ENCODE peak calls at places on chromosomes 4 and X, in ten cellular contexts. One of them, this sample, is unnamed.

GRCh38 chr4:176002007-176002623 is 63.5 kb upstream of the WDR17 start:
- DNase-seq in IMR-90: no peak
- DNase-seq in astrocyte of the spinal cord: no peak
- DNase-seq in lung: peak; percentile 51
- DNase-seq in endodermal cell: peak; percentile 90
- DNase-seq in spleen: peak; percentile 87
- DNase-seq in fibroblast of mammary gland: no peak
- DNase-seq in esophagus muscularis mucosa: no peak
- DNase-seq in testis: peak; percentile 33
- DNase-seq in cardiac muscle cell: no peak
- DNase-seq in this sample: no peak

GRCh38 chrX:24243692-24244091 is 70.2 kb downstream of the SUPT20HL2 start:
- DNase-seq in IMR-90: peak; percentile 9
- DNase-seq in astrocyte of the spinal cord: no peak
- DNase-seq in lung: no peak
- DNase-seq in endodermal cell: no peak
- DNase-seq in spleen: no peak
- DNase-seq in fibroblast of mammary gland: peak; percentile 69
- DNase-seq in esophagus muscularis mucosa: no peak
- DNase-seq in testis: no peak
- DNase-seq in cardiac muscle cell: peak; percentile 31
- DNase-seq in this sample: no peak

GRCh38 chr4:88533088-88533790 is 9.7 kb upstream of the PYURF start:
- DNase-seq in IMR-90: peak; percentile 85
- DNase-seq in astrocyte of the spinal cord: peak; percentile 60
- DNase-seq in lung: no peak
- DNase-seq in endodermal cell: peak; percentile 64
- DNase-seq in spleen: no peak
- DNase-seq in fibroblast of mammary gland: peak; percentile 96
- DNase-seq in esophagus muscularis mucosa: no peak
- DNase-seq in testis: no peak
- DNase-seq in cardiac muscle cell: no peak
- DNase-seq in this sample: no peak

GRCh38 chrX:86002076-86002896 is 45.1 kb downstream of the CHM start:
- DNase-seq in IMR-90: peak; percentile 60
- DNase-seq in astrocyte of the spinal cord: peak; percentile 60
- DNase-seq in lung: no peak
- DNase-seq in endodermal cell: peak; percentile 92
- DNase-seq in spleen: peak; percentile 73
- DNase-seq in fibroblast of mammary gland: peak; percentile 17
- DNase-seq in esophagus muscularis mucosa: no peak
- DNase-seq in testis: no peak
- DNase-seq in cardiac muscle cell: no peak
- DNase-seq in this sample: no peak

GRCh38 chrX:74382613-74383012 is 38.7 kb upstream of the SLC16A2 start:
- DNase-seq in IMR-90: peak; percentile 66
- DNase-seq in astrocyte of the spinal cord: peak; percentile 49
- DNase-seq in lung: peak; percentile 75
- DNase-seq in endodermal cell: peak; percentile 90
- DNase-seq in spleen: peak; percentile 77
- DNase-seq in fibroblast of mammary gland: peak; percentile 76
- DNase-seq in esophagus muscularis mucosa: no peak
- DNase-seq in testis: peak; percentile 76
- DNase-seq in cardiac muscle cell: peak; percentile 73
- DNase-seq in this sample: peak; percentile 78

GRCh38 chr4:94452476-94453300 is 946 bp downstream of the PDLIM5 start:
- DNase-seq in IMR-90: peak; percentile 82
- DNase-seq in astrocyte of the spinal cord: peak; percentile 89
- DNase-seq in lung: peak; percentile 83
- DNase-seq in endodermal cell: peak; percentile 89
- DNase-seq in spleen: peak; percentile 87
- DNase-seq in fibroblast of mammary gland: peak; percentile 86
- DNase-seq in esophagus muscularis mucosa: peak; percentile 97
- DNase-seq in testis: peak; percentile 86
- DNase-seq in cardiac muscle cell: peak; percentile 92
- DNase-seq in this sample: no peak

GRCh38 chr4:66555301-66555700 is 885.0 kb upstream of the EPHA5 start:
- DNase-seq in IMR-90: peak; percentile 59
- DNase-seq in astrocyte of the spinal cord: peak; percentile 61
- DNase-seq in lung: no peak
- DNase-seq in endodermal cell: no peak
- DNase-seq in spleen: no peak
- DNase-seq in fibroblast of mammary gland: no peak
- DNase-seq in esophagus muscularis mucosa: no peak
- DNase-seq in testis: no peak
- DNase-seq in cardiac muscle cell: peak; percentile 79
- DNase-seq in this sample: no peak

GRCh38 chr4:146398404-146398803 is 123.3 kb downstream of the SLC10A7 start:
- DNase-seq in IMR-90: no peak
- DNase-seq in astrocyte of the spinal cord: no peak
- DNase-seq in lung: no peak
- DNase-seq in endodermal cell: no peak
- DNase-seq in spleen: no peak
- DNase-seq in fibroblast of mammary gland: peak; percentile 37
- DNase-seq in esophagus muscularis mucosa: no peak
- DNase-seq in testis: no peak
- DNase-seq in cardiac muscle cell: no peak
- DNase-seq in this sample: no peak

GRCh38 chr4:136928957-136929411 is 603.3 kb downstream of the PCDH18 start:
- DNase-seq in IMR-90: no peak
- DNase-seq in astrocyte of the spinal cord: no peak
- DNase-seq in lung: no peak
- DNase-seq in endodermal cell: no peak
- DNase-seq in spleen: no peak
- DNase-seq in fibroblast of mammary gland: no peak
- DNase-seq in esophagus muscularis mucosa: no peak
- DNase-seq in testis: no peak
- DNase-seq in cardiac muscle cell: no peak
- DNase-seq in this sample: no peak

GRCh38 chr4:173288296-173288695 is 45.9 kb downstream of the HMGB2 start:
- DNase-seq in IMR-90: peak; percentile 57
- DNase-seq in astrocyte of the spinal cord: peak; percentile 50
- DNase-seq in lung: peak; percentile 64
- DNase-seq in endodermal cell: peak; percentile 91
- DNase-seq in spleen: no peak
- DNase-seq in fibroblast of mammary gland: peak; percentile 72
- DNase-seq in esophagus muscularis mucosa: no peak
- DNase-seq in testis: peak; percentile 94
- DNase-seq in cardiac muscle cell: peak; percentile 84
- DNase-seq in this sample: peak; percentile 1

GRCh38 chr4:110508827-110509446 is 33.0 kb downstream of the ENPEP start:
- DNase-seq in IMR-90: peak; percentile 46
- DNase-seq in astrocyte of the spinal cord: peak; percentile 54
- DNase-seq in lung: no peak
- DNase-seq in endodermal cell: no peak
- DNase-seq in spleen: no peak
- DNase-seq in fibroblast of mammary gland: peak; percentile 59
- DNase-seq in esophagus muscularis mucosa: no peak
- DNase-seq in testis: no peak
- DNase-seq in cardiac muscle cell: peak; percentile 69
- DNase-seq in this sample: no peak

GRCh38 chr4:173448103-173448502 is 49.2 kb upstream of the SCRG1 start:
- DNase-seq in IMR-90: peak; percentile 55
- DNase-seq in astrocyte of the spinal cord: no peak
- DNase-seq in lung: no peak
- DNase-seq in endodermal cell: no peak
- DNase-seq in spleen: no peak
- DNase-seq in fibroblast of mammary gland: peak; percentile 83
- DNase-seq in esophagus muscularis mucosa: no peak
- DNase-seq in testis: peak; percentile 80
- DNase-seq in cardiac muscle cell: peak; percentile 34
- DNase-seq in this sample: no peak

GRCh38 chr4:22434895-22435294 is 81.0 kb downstream of the ADGRA3 start:
- DNase-seq in IMR-90: peak; percentile 63
- DNase-seq in astrocyte of the spinal cord: peak; percentile 60
- DNase-seq in lung: no peak
- DNase-seq in endodermal cell: peak; percentile 83
- DNase-seq in spleen: no peak
- DNase-seq in fibroblast of mammary gland: peak; percentile 62
- DNase-seq in esophagus muscularis mucosa: no peak
- DNase-seq in testis: peak; percentile 54
- DNase-seq in cardiac muscle cell: peak; percentile 71
- DNase-seq in this sample: peak; percentile 31

GRCh38 chrX:15343075-15343476 is 7.8 kb upstream of the PIGA start:
- DNase-seq in IMR-90: peak; percentile 60
- DNase-seq in astrocyte of the spinal cord: no peak
- DNase-seq in lung: peak; percentile 35
- DNase-seq in endodermal cell: no peak
- DNase-seq in spleen: no peak
- DNase-seq in fibroblast of mammary gland: peak; percentile 76
- DNase-seq in esophagus muscularis mucosa: no peak
- DNase-seq in testis: no peak
- DNase-seq in cardiac muscle cell: peak; percentile 56
- DNase-seq in this sample: peak; percentile 50

GRCh38 chr4:59818656-59819055 is 1381.5 kb upstream of the ADGRL3 start:
- DNase-seq in IMR-90: no peak
- DNase-seq in astrocyte of the spinal cord: peak; percentile 48
- DNase-seq in lung: no peak
- DNase-seq in endodermal cell: no peak
- DNase-seq in spleen: no peak
- DNase-seq in fibroblast of mammary gland: no peak
- DNase-seq in esophagus muscularis mucosa: no peak
- DNase-seq in testis: no peak
- DNase-seq in cardiac muscle cell: no peak
- DNase-seq in this sample: no peak

GRCh38 chr4:80438016-80438415 is 102.5 kb downstream of the CFAP299 start:
- DNase-seq in IMR-90: no peak
- DNase-seq in astrocyte of the spinal cord: no peak
- DNase-seq in lung: no peak
- DNase-seq in endodermal cell: no peak
- DNase-seq in spleen: no peak
- DNase-seq in fibroblast of mammary gland: no peak
- DNase-seq in esophagus muscularis mucosa: no peak
- DNase-seq in testis: no peak
- DNase-seq in cardiac muscle cell: no peak
- DNase-seq in this sample: no peak

GRCh38 chr4:80431203-80431602 is 95.7 kb downstream of the CFAP299 start:
- DNase-seq in IMR-90: no peak
- DNase-seq in astrocyte of the spinal cord: no peak
- DNase-seq in lung: no peak
- DNase-seq in endodermal cell: no peak
- DNase-seq in spleen: no peak
- DNase-seq in fibroblast of mammary gland: no peak
- DNase-seq in esophagus muscularis mucosa: no peak
- DNase-seq in testis: no peak
- DNase-seq in cardiac muscle cell: no peak
- DNase-seq in this sample: no peak

GRCh38 chr4:80434238-80434637 is 98.7 kb downstream of the CFAP299 start:
- DNase-seq in IMR-90: peak; percentile 95
- DNase-seq in astrocyte of the spinal cord: peak; percentile 57
- DNase-seq in lung: no peak
- DNase-seq in endodermal cell: no peak
- DNase-seq in spleen: no peak
- DNase-seq in fibroblast of mammary gland: no peak
- DNase-seq in esophagus muscularis mucosa: no peak
- DNase-seq in testis: no peak
- DNase-seq in cardiac muscle cell: peak; percentile 5
- DNase-seq in this sample: no peak
- H3K4me3 ChIP-seq in IMR-90: no peak overlapping the region
- H3K4me3 ChIP-seq in astrocyte of the spinal cord: no peak overlapping the region
- H3K4me3 ChIP-seq in lung: no peak overlapping the region
- H3K4me3 ChIP-seq in endodermal cell: no peak overlapping the region
- H3K4me3 ChIP-seq in spleen: no peak overlapping the region
- H3K4me3 ChIP-seq in fibroblast of mammary gland: no peak overlapping the region
- H3K4me3 ChIP-seq in esophagus muscularis mucosa: no peak overlapping the region
- H3K4me3 ChIP-seq in testis: no peak overlapping the region
- H3K4me3 ChIP-seq in cardiac muscle cell: no peak overlapping the region
- H3K4me3 ChIP-seq in this sample: no peak overlapping the region

DNA sequence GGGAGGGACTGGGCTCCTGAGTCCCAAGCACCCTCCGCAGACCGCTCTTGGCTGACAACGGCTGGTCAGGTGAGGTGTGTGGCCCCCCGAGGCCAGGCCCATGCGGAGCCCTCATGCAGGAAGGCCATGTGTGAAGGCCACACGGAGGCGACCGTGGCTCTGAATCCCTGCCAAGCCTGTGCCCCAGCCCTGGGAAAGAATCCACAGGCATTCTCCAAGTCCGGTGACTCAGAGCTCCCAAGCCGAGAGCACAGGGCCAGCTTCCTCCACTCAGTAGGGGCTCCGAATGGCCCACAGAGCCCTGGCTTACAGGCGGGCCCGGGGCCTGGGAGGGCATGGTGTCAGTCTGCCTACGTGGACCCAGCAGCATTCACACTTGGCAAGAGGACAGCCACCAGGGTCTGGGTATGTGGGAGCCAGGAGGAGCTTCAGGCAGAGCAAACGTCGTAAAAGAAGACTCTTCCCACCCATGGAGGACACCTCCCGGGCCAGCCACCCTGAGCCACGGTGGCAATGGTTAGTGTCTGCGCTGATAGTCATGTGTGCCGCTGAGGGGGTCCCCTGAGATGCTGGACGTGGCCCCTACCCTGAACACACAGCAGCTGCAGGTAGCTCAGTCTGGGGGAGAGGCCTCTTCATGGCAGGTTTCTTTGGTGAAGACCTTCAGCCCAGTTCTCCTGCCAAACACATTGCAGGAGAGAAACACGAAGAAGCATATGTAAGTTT is 105.7 kb downstream of the PSAPL1 start:
- DNase-seq in IMR-90: peak; percentile 57
- DNase-seq in astrocyte of the spinal cord: peak; percentile 77
- DNase-seq in lung: peak; percentile 66
- DNase-seq in endodermal cell: peak; percentile 64
- DNase-seq in spleen: no peak
- DNase-seq in fibroblast of mammary gland: peak; percentile 27
- DNase-seq in esophagus muscularis mucosa: no peak
- DNase-seq in testis: no peak
- DNase-seq in cardiac muscle cell: peak; percentile 67
- DNase-seq in this sample: peak; percentile 73
- TF ChIP-seq CTCF in IMR-90: peak; percentile 10
- TF ChIP-seq CTCF in astrocyte of the spinal cord: no peak
- TF ChIP-seq CTCF in lung: no peak
- TF ChIP-seq CTCF in endodermal cell: no peak
- TF ChIP-seq CTCF in spleen: no peak
- TF ChIP-seq CTCF in fibroblast of mammary gland: no peak
- TF ChIP-seq CTCF in esophagus muscularis mucosa: no peak
- TF ChIP-seq CTCF in testis: no peak
- TF ChIP-seq CTCF in cardiac muscle cell: no peak
- TF ChIP-seq CTCF in this sample: peak; percentile 27

GRCh38 chr4:54091637-54092404 is 8.1 kb upstream of the GSX2 start:
- DNase-seq in IMR-90: peak; percentile 70
- DNase-seq in astrocyte of the spinal cord: peak; percentile 67
- DNase-seq in lung: peak; percentile 76
- DNase-seq in endodermal cell: peak; percentile 64
- DNase-seq in spleen: peak; percentile 93
- DNase-seq in fibroblast of mammary gland: peak; percentile 65
- DNase-seq in esophagus muscularis mucosa: no peak
- DNase-seq in testis: peak; percentile 90
- DNase-seq in cardiac muscle cell: peak; percentile 77
- DNase-seq in this sample: no peak
- H3K4me3 ChIP-seq in IMR-90: peak overlapping the region; percentile 49
- H3K4me3 ChIP-seq in astrocyte of the spinal cord: peak overlapping the region; percentile 45
- H3K4me3 ChIP-seq in lung: peak overlapping the region; percentile 33
- H3K4me3 ChIP-seq in endodermal cell: peak overlapping the region; percentile 87
- H3K4me3 ChIP-seq in spleen: peak overlapping the region; percentile 50
- H3K4me3 ChIP-seq in fibroblast of mammary gland: peak overlapping the region; percentile 68
- H3K4me3 ChIP-seq in esophagus muscularis mucosa: peak overlapping the region; percentile 51
- H3K4me3 ChIP-seq in testis: peak overlapping the region; percentile 33
- H3K4me3 ChIP-seq in cardiac muscle cell: peak overlapping the region; percentile 39
- H3K4me3 ChIP-seq in this sample: peak overlapping the region; percentile 55

GRCh38 chrX:80181079-80181478 is 166.5 kb downstream of the TBX22 start:
- DNase-seq in IMR-90: no peak
- DNase-seq in astrocyte of the spinal cord: no peak
- DNase-seq in lung: no peak
- DNase-seq in endodermal cell: peak; percentile 60
- DNase-seq in spleen: no peak
- DNase-seq in fibroblast of mammary gland: no peak
- DNase-seq in esophagus muscularis mucosa: no peak
- DNase-seq in testis: peak; percentile 30
- DNase-seq in cardiac muscle cell: no peak
- DNase-seq in this sample: no peak
- TF ChIP-seq CTCF in IMR-90: no peak
- TF ChIP-seq CTCF in astrocyte of the spinal cord: no peak
- TF ChIP-seq CTCF in lung: no peak
- TF ChIP-seq CTCF in endodermal cell: peak; percentile 72
- TF ChIP-seq CTCF in spleen: peak; percentile 18
- TF ChIP-seq CTCF in fibroblast of mammary gland: peak; percentile 8
- TF ChIP-seq CTCF in esophagus muscularis mucosa: no peak
- TF ChIP-seq CTCF in testis: no peak
- TF ChIP-seq CTCF in cardiac muscle cell: no peak
- TF ChIP-seq CTCF in this sample: no peak